ENCODE peak calls at places on chromosomes 4 and X, in six cellular contexts. H is pancreas, B is H9, K is NCI-H2171 treated with DMSO at 0.1 percent for 48 hours, M is HepG2, Q is breast epithelium. F is an unnamed sample.

GRCh38 chr4:38411092-38411491 is 252.9 kb upstream of the KLF3 start:
- DNase-seq in K (no peak), M (no peak), B (no peak), H (no peak), Q (no peak), F (no peak)

GRCh38 chrX:40108959-40109287 is 11.2 kb upstream of the BCOR start:
- DNase-seq in B (peak), K (peak), M (no peak), H (peak), Q (no peak), F (peak)

GRCh38 chr4:14180983-14181601 is 553.6 kb upstream of the BOD1L1 start:
- DNase-seq in K (no peak), H (peak), B (no peak), M (no peak), Q (no peak), F (no peak)

GRCh38 chr4:109044446-109044845 is 258.0 kb downstream of the COL25A1 start:
- DNase-seq in K (no peak), Q (no peak), B (no peak), H (no peak), M (no peak), F (no peak)

GRCh38 chrX:128929281-128930057 is 593.8 kb downstream of the SMARCA1 start:
- DNase-seq in Q (no peak), M (peak), H (no peak), B (no peak), K (no peak), F (no peak)

GRCh38 chr4:169774466-169775445 is 17.0 kb upstream of the HPF1 start:
- DNase-seq in B (peak), Q (no peak), K (no peak), H (peak), M (no peak), F (peak)

GRCh38 chrX:373641-374471 is 12.9 kb downstream of the PPP2R3B start:
- DNase-seq in K (no peak), H (no peak), Q (no peak), M (peak), B (peak), F (no peak)

GRCh38 chrX:9466115-9466495 is 1.2 kb downstream of the TBL1X start:
- DNase-seq in M (no peak), B (peak), K (no peak), H (peak), Q (peak), F (peak)

GRCh38 chr4:44916406-44916805 is 190.1 kb upstream of the GNPDA2 start:
- DNase-seq in M (no peak), B (no peak), H (no peak), Q (no peak), K (no peak), F (no peak)

GRCh38 chr4:7485096-7485495 is 50.4 kb upstream of the PSAPL1 start:
- DNase-seq in K (peak), Q (no peak), M (no peak), B (no peak), H (no peak), F (no peak)

GRCh38 chrX:50180073-50180940 is 20.5 kb downstream of the AKAP4 start:
- DNase-seq in Q (no peak), K (no peak), M (peak), B (no peak), H (no peak), F (no peak)

GRCh38 chrX:119505945-119506344 is 37.7 kb downstream of the SLC25A5 start:
- DNase-seq in K (no peak), Q (no peak), M (peak), B (no peak), H (no peak), F (no peak)

GRCh38 chrX:104391905-104392304 is 137.2 kb upstream of the ESX1 start:
- DNase-seq in M (no peak), K (no peak), Q (no peak), B (no peak), H (no peak), F (no peak)

GRCh38 chr4:159142254-159142653 is 39.4 kb downstream of the RAPGEF2 start:
- DNase-seq in Q (no peak), H (no peak), K (peak), M (no peak), B (no peak), F (peak)

GRCh38 chrX:68945603-68946228 is 116.9 kb downstream of the EFNB1 start:
- DNase-seq in K (no peak), H (no peak), B (peak), M (no peak), Q (no peak), F (peak)

GRCh38 chr4:1082215-1083182 is 30.9 kb downstream of the RNF212 start:
- DNase-seq in B (peak), Q (peak), H (peak), K (no peak), M (no peak), F (no peak)